ENCODE peak calls at places on chromosome 9, in nine cellular contexts. Z is uterus, D is IMR-90, U is sigmoid colon, L is ovary, J is body of pancreas, T is A549, X is adrenal gland, R is esophagus squamous epithelium. V is an unnamed sample. For H3K9me3, the result is how much of the 10 kb centered on the place peaks cover.

GRCh38 chr9:128651798-128652197 is 4.8 kb downstream of the DYNC2I2 start:
- DNase-seq in Z (no peak), D (no peak), U (no peak), L (no peak), J (no peak), T (no peak), X (no peak), R (no peak), V (no peak)

GRCh38 chr9:128607642-128608350 is 48.9 kb downstream of the DYNC2I2 start:
- DNase-seq in Z (no peak), D (peak), U (peak), L (no peak), J (peak), T (no peak), X (peak), R (no peak), V (no peak)

GRCh38 chr9:34463098-34463900 is 4.7 kb downstream of the DNAI1 start:
- DNase-seq in Z (peak), D (peak), U (no peak), L (no peak), J (no peak), T (peak), X (peak), R (no peak), V (no peak)

GRCh38 chr9:130354806-130355205 is 89.2 kb downstream of the HMCN2 start:
- DNase-seq in Z (no peak), D (no peak), U (no peak), L (no peak), J (no peak), T (no peak), X (no peak), R (no peak), V (no peak)

GRCh38 chr9:34335376-34335775 is 6.0 kb downstream of the NUDT2 start:
- DNase-seq in Z (no peak), D (no peak), U (no peak), L (no peak), J (no peak), T (no peak), X (no peak), R (no peak), V (no peak)

GRCh38 chr9:126049088-126049487 is 277.5 kb upstream of the MVB12B start:
- DNase-seq in Z (no peak), D (no peak), U (no peak), L (no peak), J (no peak), T (no peak), X (no peak), R (no peak), V (no peak)

GRCh38 chr9:19174127-19174921 is 47.0 kb upstream of the PLIN2 start:
- DNase-seq in Z (peak), D (peak), U (peak), L (peak), J (peak), T (peak), X (peak), R (no peak), V (peak)

GRCh38 chr9:4222357-4222756 is 77.5 kb downstream of the GLIS3 start:
- DNase-seq in Z (no peak), D (no peak), U (no peak), L (no peak), J (no peak), T (peak), X (no peak), R (no peak), V (no peak)

GRCh38 chr9:121599872-121600585 is 51.4 kb upstream of the DAB2IP start:
- DNase-seq in Z (no peak), D (no peak), U (no peak), L (no peak), J (peak), T (no peak), X (no peak), R (no peak), V (no peak)

GRCh38 chr9:110143969-110144545 is 63.9 kb downstream of the C9orf152 start:
- DNase-seq in Z (no peak), D (no peak), U (no peak), L (no peak), J (no peak), T (no peak), X (no peak), R (no peak), V (no peak)

GRCh38 chr9:124290053-124290581 is 32.4 kb downstream of the NEK6 start:
- DNase-seq in Z (no peak), D (no peak), U (no peak), L (no peak), J (peak), T (no peak), X (no peak), R (no peak), V (no peak)

GRCh38 chr9:75101004-75101601 is 12.8 kb downstream of the OSTF1 start:
- DNase-seq in Z (peak), D (no peak), U (no peak), L (peak), J (no peak), T (no peak), X (no peak), R (no peak), V (no peak)

GRCh38 chr9:34648673-34649072 is 2.2 kb downstream of the GALT start:
- DNase-seq in Z (no peak), D (no peak), U (no peak), L (no peak), J (no peak), T (no peak), X (no peak), R (no peak), V (no peak)

GRCh38 chr9:78909566-78909965 is 612.6 kb downstream of the PSAT1 start:
- DNase-seq in Z (no peak), D (peak), U (no peak), L (no peak), J (no peak), T (no peak), X (no peak), R (no peak), V (no peak)

GRCh38 chr9:131270171-131271015 is 5.9 kb downstream of the FAM78A start:
- DNase-seq in Z (peak), D (no peak), U (peak), L (no peak), J (no peak), T (no peak), X (peak), R (no peak), V (peak)

GRCh38 chr9:1047605-1048235 is 2.4 kb upstream of the DMRT2 start:
- DNase-seq in Z (no peak), D (peak), U (no peak), L (no peak), J (no peak), T (no peak), X (no peak), R (no peak), V (no peak)

GRCh38 chr9:107431461-107431860 is 58.1 kb downstream of the KLF4 start:
- DNase-seq in Z (no peak), D (no peak), U (no peak), L (no peak), J (no peak), T (no peak), X (no peak), R (no peak), V (no peak)

GRCh38 chr9:6055213-6055612 is 39.8 kb upstream of the RANBP6 start:
- DNase-seq in Z (peak), D (peak), U (no peak), L (no peak), J (peak), T (peak), X (peak), R (no peak), V (peak)

GRCh38 chr9:72454871-72455471 is 66.4 kb upstream of the TMC1 start:
- DNase-seq in Z (no peak), D (no peak), U (no peak), L (no peak), J (no peak), T (peak), X (no peak), R (no peak), V (no peak)

GRCh38 chr9:133361507-133362092 is 5.2 kb downstream of the SURF2 start:
- DNase-seq in Z (no peak), D (no peak), U (no peak), L (no peak), J (no peak), T (no peak), X (no peak), R (no peak), V (no peak)

GRCh38 chr9:125404733-125405132 is 143.1 kb downstream of the GAPVD1 start:
- DNase-seq in Z (no peak), D (no peak), U (no peak), L (no peak), J (no peak), T (no peak), X (no peak), R (no peak), V (no peak)

GRCh38 chr9:121700165-121700830 is 48.9 kb downstream of the DAB2IP start:
- DNase-seq in Z (peak), D (peak), U (peak), L (peak), J (peak), T (peak), X (peak), R (no peak), V (peak)

GRCh38 chr9:123985869-123986268 is 25.7 kb upstream of the LHX2 start:
- DNase-seq in Z (no peak), D (no peak), U (no peak), L (no peak), J (no peak), T (no peak), X (no peak), R (no peak), V (no peak)

GRCh38 chr9:4615251-4615650 is 46.8 kb upstream of the PLPP6 start:
- DNase-seq in Z (no peak), D (peak), U (no peak), L (no peak), J (no peak), T (no peak), X (no peak), R (no peak), V (no peak)

GRCh38 chr9:134217431-134218210 is 53.3 kb upstream of the RNU6ATAC start:
- DNase-seq in Z (no peak), D (no peak), U (peak), L (no peak), J (no peak), T (peak), X (peak), R (no peak), V (no peak)

GRCh38 chr9:98291775-98292174 is 36.3 kb upstream of the TBC1D2 start:
- DNase-seq in Z (no peak), D (no peak), U (no peak), L (no peak), J (no peak), T (no peak), X (no peak), R (no peak), V (no peak)

GRCh38 chr9:79663299-79663698 is 91.5 kb downstream of the TLE4 start:
- DNase-seq in Z (no peak), D (no peak), U (no peak), L (no peak), J (no peak), T (no peak), X (no peak), R (no peak), V (no peak)

GRCh38 chr9:16721972-16722371 is 148.5 kb downstream of the BNC2 start:
- DNase-seq in Z (peak), D (peak), U (peak), L (peak), J (peak), T (no peak), X (peak), R (no peak), V (peak)

GRCh38 chr9:4196886-4197285 is 103.0 kb downstream of the GLIS3 start:
- DNase-seq in Z (no peak), D (no peak), U (no peak), L (no peak), J (no peak), T (peak), X (no peak), R (no peak), V (no peak)

GRCh38 chr9:132018957-132019405 is 60.7 kb downstream of the MED27 start:
- DNase-seq in Z (no peak), D (peak), U (no peak), L (no peak), J (peak), T (no peak), X (peak), R (no peak), V (no peak)

GRCh38 chr9:134546231-134546731 is 95.3 kb upstream of the COL5A1 start:
- DNase-seq in Z (no peak), D (peak), U (peak), L (no peak), J (no peak), T (no peak), X (no peak), R (no peak), V (no peak)

GRCh38 chr9:79682076-79682736 is 110.4 kb downstream of the TLE4 start:
- DNase-seq in Z (no peak), D (peak), U (no peak), L (no peak), J (no peak), T (no peak), X (peak), R (no peak), V (no peak)

GRCh38 chr9:134025606-134026541 is 593 bp downstream of the BRD3OS start:
- DNase-seq in Z (peak), D (peak), U (peak), L (peak), J (peak), T (peak), X (peak), R (peak), V (no peak)

GRCh38 chr9:71826289-71826688 is 58.0 kb upstream of the CEMIP2 start:
- DNase-seq in Z (no peak), D (no peak), U (no peak), L (no peak), J (no peak), T (peak), X (no peak), R (no peak), V (no peak)

GRCh38 chr9:112644449-112644965 is 73.4 kb downstream of the INIP start:
- DNase-seq in Z (no peak), D (no peak), U (no peak), L (no peak), J (no peak), T (no peak), X (no peak), R (no peak), V (no peak)

GRCh38 chr9:86112057-86112456 is 12.7 kb upstream of the GOLM1 start:
- DNase-seq in Z (no peak), D (no peak), U (no peak), L (no peak), J (no peak), T (no peak), X (no peak), R (no peak), V (no peak)

GRCh38 chr9:93468763-93469456 is 15.5 kb upstream of the FAM120AOS start:
- DNase-seq in Z (peak), D (peak), U (no peak), L (no peak), J (no peak), T (no peak), X (no peak), R (no peak), V (no peak)
- TF ChIP-seq POLR2A in Z (no peak), D (no peak), U (no peak), L (no peak), J (no peak), T (no peak), X (no peak), R (no peak), V (no peak)

DNA sequence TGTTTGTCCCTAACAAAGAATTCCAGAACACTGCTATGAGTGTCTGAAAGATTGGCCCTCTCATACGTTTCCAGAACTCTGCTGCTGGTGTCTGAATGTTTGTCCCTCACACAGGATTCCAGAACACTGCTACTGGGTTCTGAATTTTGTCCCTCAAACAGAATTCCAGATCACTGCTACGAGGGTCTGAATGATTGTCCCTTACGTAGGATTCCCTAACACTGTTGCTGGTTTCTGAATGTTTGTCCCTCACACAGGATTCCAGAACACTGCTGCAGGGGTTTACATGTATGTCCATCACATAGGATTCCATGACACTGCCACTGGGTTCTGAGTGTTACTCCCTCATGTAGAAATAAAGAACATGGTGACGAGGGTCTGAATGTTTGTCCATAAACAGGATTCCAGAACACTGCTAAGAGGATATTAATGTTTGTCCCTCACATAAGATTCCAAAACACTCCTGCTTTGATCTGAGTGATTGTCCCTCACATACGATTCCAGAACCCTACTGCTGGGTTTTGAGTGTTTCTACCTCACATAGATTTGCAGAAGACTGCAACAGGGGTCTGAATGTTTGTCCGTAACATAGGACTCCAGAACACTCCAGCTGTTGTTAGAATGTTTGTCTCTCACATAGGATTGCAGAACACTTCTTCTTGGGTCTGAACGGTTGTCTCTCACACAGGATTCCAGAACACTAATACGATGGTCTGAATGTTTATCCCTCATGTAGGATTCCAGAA is 214.4 kb downstream of the FOXD4L6 start:
- DNase-seq in Z (no peak), D (no peak), U (no peak), L (no peak), J (no peak), T (no peak), X (no peak), R (no peak), V (no peak)
- H3K9me3 ChIP-seq in Z (under half), D (half or more), U (half or more), L (half or more), J (under half), T (half or more), X (under half), R (under half), V (half or more)

DNA sequence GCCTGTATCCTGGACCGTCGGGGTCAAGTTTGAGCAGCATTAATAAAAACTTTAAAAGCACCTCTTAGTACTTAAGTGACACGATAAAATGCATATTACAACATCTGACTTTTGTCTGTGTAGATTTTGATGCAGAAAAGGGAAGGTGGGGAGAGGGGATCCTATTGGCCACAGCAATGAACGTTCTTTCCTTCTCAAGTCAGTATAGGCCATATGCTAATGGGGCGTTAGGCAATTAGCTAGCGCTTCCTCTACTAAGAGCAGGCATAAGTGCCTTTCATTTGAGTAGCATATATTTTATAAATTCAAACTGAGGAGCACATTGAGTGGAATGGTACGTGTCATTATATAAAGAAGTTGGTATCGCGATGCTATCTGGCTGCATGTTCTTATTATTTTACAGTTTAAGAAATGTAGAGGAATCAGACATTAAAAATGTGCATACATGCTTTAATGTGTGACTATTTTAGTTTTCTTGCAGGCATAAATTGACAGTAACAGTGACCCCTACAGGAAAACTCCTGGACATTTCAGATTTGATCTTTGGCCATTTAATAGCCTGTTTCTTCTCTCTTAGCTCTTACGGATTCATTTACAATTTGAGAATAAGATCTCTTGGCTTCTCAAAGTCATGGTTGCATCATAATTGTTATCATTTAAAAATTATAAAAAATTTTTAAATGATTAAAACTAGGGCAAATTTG is 1.1 kb upstream of the GNA14 start:
- DNase-seq in Z (no peak), D (no peak), U (no peak), L (no peak), J (no peak), T (peak), X (no peak), R (no peak), V (no peak)
- TF ChIP-seq CTCF in Z (peak), D (peak), U (peak), L (peak), J (peak), T (peak), X (peak), R (no peak), V (no peak)

GRCh38 chr9:13508086-13508485 is 228.6 kb upstream of the MPDZ start:
- DNase-seq in Z (no peak), D (no peak), U (no peak), L (no peak), J (no peak), T (no peak), X (no peak), R (no peak), V (no peak)

GRCh38 chr9:13513262-13513661 is 233.8 kb upstream of the MPDZ start:
- DNase-seq in Z (no peak), D (no peak), U (no peak), L (no peak), J (no peak), T (no peak), X (no peak), R (no peak), V (no peak)

DNA sequence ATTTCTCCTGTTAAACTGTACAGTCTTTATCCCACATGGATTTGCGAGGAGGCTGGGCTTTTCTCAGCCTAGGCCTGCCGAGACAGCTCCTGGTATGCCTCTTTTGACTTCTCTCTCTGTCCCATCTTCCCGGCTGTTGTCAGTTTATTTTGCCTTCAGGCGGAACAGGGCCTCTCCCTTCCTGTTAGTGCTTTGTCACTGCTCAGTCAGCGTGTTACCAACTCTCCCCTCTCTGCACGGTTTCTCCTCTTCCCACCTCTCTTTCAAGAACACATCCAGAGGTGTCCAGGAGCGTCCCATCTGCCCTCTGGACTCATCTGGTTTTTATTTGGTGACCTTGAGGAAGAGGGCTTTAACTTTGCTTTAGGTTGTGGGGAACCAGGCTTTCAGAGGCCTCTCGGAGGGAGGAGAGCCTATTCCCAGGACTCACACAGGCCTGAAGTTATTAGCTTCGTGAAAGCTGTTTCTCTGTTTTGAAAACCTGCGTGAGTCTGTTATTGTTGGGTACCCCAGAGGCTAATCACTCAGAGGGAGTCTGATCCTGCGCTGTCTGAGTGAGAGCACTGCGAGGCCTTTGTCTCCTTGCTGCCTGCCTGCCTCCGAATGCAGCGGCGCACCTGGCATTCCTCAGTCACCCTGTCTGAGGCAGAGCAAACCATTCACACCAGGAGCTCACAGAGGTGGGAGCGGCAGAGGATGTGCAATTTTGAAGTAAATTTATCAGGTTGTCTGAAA is 234.4 kb upstream of the MPDZ start:
- DNase-seq in Z (no peak), D (no peak), U (no peak), L (no peak), J (no peak), T (no peak), X (no peak), R (no peak), V (no peak)
- TF ChIP-seq POLR2A in Z (no peak), D (no peak), U (no peak), L (no peak), J (no peak), T (no peak), X (no peak), R (no peak), V (no peak)

DNA sequence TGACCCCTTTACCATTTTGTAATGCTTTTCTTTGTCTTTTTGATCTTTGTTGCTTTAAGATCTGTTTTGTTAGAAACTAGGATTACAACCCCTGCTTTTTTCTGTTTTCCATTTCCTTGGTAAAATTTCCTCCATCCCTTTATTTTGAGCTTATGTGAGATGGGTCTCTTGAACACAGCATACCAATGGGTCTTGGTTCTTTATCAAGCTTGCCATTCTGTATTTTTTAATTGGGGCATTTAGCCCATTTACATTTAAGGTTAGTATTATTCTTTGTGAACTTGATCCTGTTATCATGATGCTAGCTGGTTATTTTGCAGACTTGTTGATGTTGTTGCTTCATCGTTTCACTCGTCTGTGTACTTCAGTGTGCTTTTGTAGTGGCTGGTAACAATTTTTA is 337.3 kb downstream of the SPATA31D1 start:
- DNase-seq in Z (no peak), D (no peak), U (no peak), L (no peak), J (no peak), T (no peak), X (no peak), R (no peak), V (no peak)
- H3K9me3 ChIP-seq in Z (under half), D (under half), U (under half), L (under half), J (under half), T (under half), X (under half), R (under half), V (under half)